ENCODE peak calls at places on chromosome 11, in nine cellular contexts. X is fibroblast of the aortic adventitia, N is mammary epithelial cell, Y is AG04450, D is cardiac fibroblast, V is cardiac muscle cell, S is brain microvascular endothelial cell, M is nephron progenitor cell, H is uterus. Z is an unnamed sample.
A peak's percentile ranks its signal among the peaks of the same experiment; 100 is the strongest.

GRCh38 chr11:1570001-1570453 is 2.0 kb downstream of the DUSP8 start:
- DNase-seq in V (no peak), X (no peak), M (no peak), Y (no peak), N (no peak), S (no peak), H (no peak), D (no peak), Z (no peak)

GRCh38 chr11:34653851-34654490 is 33.1 kb downstream of the EHF start:
- DNase-seq in S (peak; percentile 95), D (peak; percentile 98), H (no peak), N (peak; percentile 98), X (peak; percentile 97), V (no peak), M (no peak), Y (peak; percentile 82), Z (no peak)

GRCh38 chr11:67054851-67055523 is 1.7 kb upstream of the RHOD start:
- DNase-seq in X (peak; percentile 76), H (no peak), S (peak; percentile 93), D (peak; percentile 87), M (no peak), N (peak; percentile 98), Y (no peak), V (peak; percentile 83), Z (no peak)

GRCh38 chr11:21921151-21921550 is 271.7 kb upstream of the ANO5 start:
- DNase-seq in M (no peak), X (no peak), V (no peak), Y (no peak), N (no peak), H (no peak), D (no peak), S (no peak), Z (no peak)

GRCh38 chr11:6204708-6205107 is 649 bp upstream of the C11orf42 start:
- DNase-seq in Y (no peak), V (no peak), H (no peak), N (no peak), M (no peak), D (peak; percentile 21), X (no peak), S (no peak), Z (no peak)

GRCh38 chr11:20112291-20113146 is 47.8 kb downstream of the DBX1 start:
- DNase-seq in D (peak; percentile 98), Y (peak; percentile 77), H (peak; percentile 79), N (peak; percentile 95), X (peak; percentile 95), M (no peak), S (peak; percentile 92), V (no peak), Z (no peak)

GRCh38 chr11:1162498-1163311 is 5.0 kb downstream of the MUC5AC start:
- DNase-seq in D (no peak), H (peak; percentile 1), X (no peak), N (no peak), M (no peak), Y (no peak), S (no peak), V (no peak), Z (no peak)

GRCh38 chr11:20131744-20132666 is 28.3 kb downstream of the DBX1 start:
- DNase-seq in Y (peak; percentile 23), M (peak; percentile 72), X (peak; percentile 73), V (peak; percentile 67), S (peak; percentile 53), D (peak; percentile 73), N (peak; percentile 51), H (peak; percentile 70), Z (peak; percentile 67)

GRCh38 chr11:66970808-66971442 is 4.2 kb upstream of the C11orf86 start:
- DNase-seq in M (no peak), N (peak; percentile 99), S (peak; percentile 99), V (no peak), Y (peak; percentile 99), X (peak; percentile 100), H (peak; percentile 25), D (peak; percentile 100), Z (no peak)

GRCh38 chr11:125433454-125434121 is 62.5 kb downstream of the FEZ1 start:
- DNase-seq in V (peak; percentile 67), M (peak; percentile 60), Y (no peak), N (peak; percentile 60), X (peak; percentile 67), H (peak; percentile 31), D (peak; percentile 61), S (peak; percentile 50), Z (peak; percentile 44)

GRCh38 chr11:64996710-64997380 is at the start of gene BATF2:
- DNase-seq in Y (no peak), V (peak; percentile 76), M (peak; percentile 65), H (peak; percentile 68), N (peak; percentile 60), X (peak; percentile 66), D (peak; percentile 66), S (peak; percentile 57), Z (peak; percentile 45)

GRCh38 chr11:126172596-126173038 is 38.8 kb downstream of the RPUSD4 start:
- DNase-seq in Y (peak; percentile 21), V (no peak), N (no peak), S (no peak), X (peak; percentile 46), D (peak; percentile 1), H (no peak), M (no peak), Z (no peak)

DNA sequence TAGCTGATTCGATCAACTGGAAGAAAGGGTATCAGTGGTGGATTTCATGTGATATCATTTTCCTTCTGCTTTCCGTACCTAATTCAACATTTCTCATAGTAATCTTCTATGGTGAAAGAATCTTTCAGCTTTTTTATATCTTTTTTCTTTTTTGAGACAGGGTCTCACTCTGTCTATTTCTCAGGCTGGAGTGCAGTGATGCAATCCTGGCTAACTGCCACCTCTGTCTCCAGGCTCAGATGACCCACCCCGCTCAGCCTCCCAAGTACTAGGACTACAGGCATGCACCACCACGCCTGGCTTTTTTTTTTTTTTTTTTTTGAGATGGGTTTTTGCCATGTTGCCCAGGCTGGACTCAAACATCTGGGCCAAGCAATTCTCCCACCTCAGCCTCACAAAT is 18.6 kb upstream of the CHORDC1 start:
- DNase-seq in V (no peak), S (no peak), H (no peak), N (no peak), Y (no peak), M (no peak), X (no peak), D (no peak), Z (no peak)
- TF ChIP-seq CTCF in V (no peak), S (no peak), H (no peak), N (no peak), Y (no peak), M (no peak), X (no peak), D (no peak), Z (no peak)

GRCh38 chr11:86749376-86749775 is 51.0 kb upstream of the PRSS23 start:
- DNase-seq in X (no peak), D (peak; percentile 19), S (no peak), M (no peak), V (no peak), H (no peak), Y (no peak), N (no peak), Z (no peak)
- TF ChIP-seq CTCF in X (no peak), D (peak; percentile 16), S (peak; percentile 43), M (no peak), V (peak; percentile 13), H (no peak), Y (peak; percentile 17), N (peak; percentile 2), Z (no peak)

GRCh38 chr11:31761636-31762035 is 49.5 kb downstream of the PAX6 start:
- DNase-seq in X (no peak), M (no peak), H (no peak), S (no peak), N (no peak), Y (no peak), D (no peak), V (no peak), Z (no peak)

GRCh38 chr11:31764186-31764730 is 46.9 kb downstream of the PAX6 start:
- DNase-seq in M (no peak), H (no peak), Y (no peak), V (no peak), N (no peak), D (no peak), X (no peak), S (no peak), Z (no peak)

GRCh38 chr11:31764766-31765165 is 46.4 kb downstream of the PAX6 start:
- DNase-seq in M (no peak), V (no peak), N (no peak), H (no peak), Y (no peak), D (no peak), X (no peak), S (no peak), Z (no peak)

GRCh38 chr11:31767066-31767465 is 44.1 kb downstream of the PAX6 start:
- DNase-seq in D (no peak), Y (no peak), H (no peak), N (no peak), S (no peak), X (no peak), M (no peak), V (no peak), Z (no peak)

DNA sequence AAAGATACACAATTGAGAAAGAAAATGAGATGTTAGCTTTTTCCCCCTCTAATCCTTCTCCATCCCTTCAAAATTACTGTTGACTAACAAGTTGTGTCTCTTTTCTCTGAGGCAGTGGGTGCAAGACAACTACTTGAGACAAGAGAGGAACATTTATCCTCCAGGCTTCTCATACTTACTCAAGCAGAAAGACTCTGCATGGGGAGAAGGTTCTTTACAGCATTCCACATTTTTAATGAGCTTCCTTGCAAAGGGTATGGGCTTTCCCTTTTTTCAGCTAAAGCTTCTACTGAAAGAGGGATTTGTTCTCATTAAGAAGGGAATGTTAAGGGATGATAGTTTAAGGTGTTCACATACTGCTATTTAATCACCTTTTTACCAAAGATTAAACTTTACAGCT is 47.8 kb downstream of the PAX6 start:
- DNase-seq in N (no peak), M (no peak), Y (no peak), D (no peak), V (no peak), X (no peak), H (no peak), S (no peak), Z (no peak)
- TF ChIP-seq CTCF in N (no peak), M (no peak), Y (no peak), D (no peak), V (no peak), X (no peak), H (no peak), S (no peak), Z (no peak)

GRCh38 chr11:120629407-120629806 is 117.9 kb downstream of the GRIK4 start:
- DNase-seq in S (no peak), X (no peak), V (no peak), H (no peak), M (no peak), D (no peak), N (no peak), Y (no peak), Z (no peak)

GRCh38 chr11:120633630-120634374 is 122.3 kb downstream of the GRIK4 start:
- DNase-seq in D (no peak), V (peak; percentile 20), S (no peak), X (no peak), H (no peak), N (no peak), M (no peak), Y (no peak), Z (no peak)

GRCh38 chr11:120630100-120630499 is 118.6 kb downstream of the GRIK4 start:
- DNase-seq in V (no peak), H (no peak), Y (no peak), N (no peak), D (no peak), X (no peak), S (no peak), M (no peak), Z (no peak)

GRCh38 chr11:120634706-120635105 is 123.2 kb downstream of the GRIK4 start:
- DNase-seq in N (no peak), V (no peak), H (no peak), S (no peak), Y (no peak), D (no peak), M (no peak), X (no peak), Z (no peak)

GRCh38 chr11:120632579-120632978 is 121.0 kb downstream of the GRIK4 start:
- DNase-seq in N (no peak), X (no peak), Y (no peak), D (no peak), M (no peak), S (no peak), H (no peak), V (no peak), Z (no peak)
- TF ChIP-seq CTCF in N (no peak), X (no peak), Y (peak; percentile 28), D (no peak), M (no peak), S (peak; percentile 52), H (no peak), V (peak; percentile 3), Z (no peak)

Z was measured in neural crest cell.